ENCODE peak calls at places on chromosomes 5 and 9, in six cellular contexts. V is IMR-90, A is H1, N is neuronal stem cell, K is mesendoderm, Q is mesenchymal stem cell. Z is an unnamed sample.
A peak's percentile ranks its signal among the peaks of the same experiment; 100 is the strongest.

GRCh38 chr5:157998021-157998504 is 139.1 kb upstream of the CLINT1 start:
- DNase-seq in V (peak; percentile 26), A (no peak), N (no peak), K (peak; percentile 8), Q (peak; percentile 20), Z (no peak)

GRCh38 chr9:133112361-133113026 is 8.5 kb downstream of the RALGDS start:
- DNase-seq in V (no peak), A (no peak), N (no peak), K (no peak), Q (no peak), Z (no peak)

GRCh38 chr5:107218457-107219193 is 452.1 kb downstream of the EFNA5 start:
- DNase-seq in V (peak; percentile 21), A (no peak), N (no peak), K (no peak), Q (no peak), Z (no peak)

GRCh38 chr5:81685481-81685880 is 65.4 kb downstream of the SSBP2 start:
- DNase-seq in V (no peak), A (no peak), N (no peak), K (no peak), Q (no peak), Z (no peak)

GRCh38 chr9:98189412-98189811 is 3.0 kb downstream of the CORO2A start:
- DNase-seq in V (no peak), A (no peak), N (no peak), K (no peak), Q (no peak), Z (no peak)

GRCh38 chr9:131618071-131618479 is 72.8 kb downstream of the PRRT1B start:
- DNase-seq in V (no peak), A (no peak), N (no peak), K (no peak), Q (peak; percentile 22), Z (no peak)

GRCh38 chr5:140165101-140165920 is 9.7 kb upstream of the CYSTM1 start:
- DNase-seq in V (no peak), A (no peak), N (no peak), K (peak; percentile 54), Q (no peak), Z (no peak)

GRCh38 chr9:100033877-100034551 is 64.8 kb downstream of the ERP44 start:
- DNase-seq in V (no peak), A (no peak), N (no peak), K (no peak), Q (no peak), Z (no peak)

GRCh38 chr5:109682383-109682782 is 7.3 kb upstream of the MAN2A1 start:
- DNase-seq in V (peak; percentile 19), A (no peak), N (no peak), K (peak; percentile 74), Q (peak; percentile 61), Z (no peak)

GRCh38 chr9:89978185-89978584 is 373.4 kb downstream of the GADD45G start:
- DNase-seq in V (peak; percentile 21), A (no peak), N (no peak), K (peak; percentile 79), Q (peak; percentile 57), Z (peak; percentile 53)

GRCh38 chr5:56350595-56351170 is 117.6 kb upstream of the ANKRD55 start:
- DNase-seq in V (peak; percentile 96), A (peak; percentile 36), N (no peak), K (peak; percentile 64), Q (peak; percentile 94), Z (no peak)

GRCh38 chr5:8050616-8051015 is 181.7 kb downstream of the MTRR start:
- DNase-seq in V (no peak), A (no peak), N (no peak), K (no peak), Q (no peak), Z (no peak)

GRCh38 chr5:95668728-95669127 is 14.1 kb downstream of the SPATA9 start:
- DNase-seq in V (peak; percentile 68), A (no peak), N (no peak), K (no peak), Q (peak; percentile 87), Z (no peak)

GRCh38 chr5:102375256-102375655 is 79.2 kb upstream of the SLCO4C1 start:
- DNase-seq in V (no peak), A (no peak), N (no peak), K (no peak), Q (peak; percentile 1), Z (no peak)

GRCh38 chr5:127313847-127314473 is 23.4 kb downstream of the MEGF10 start:
- DNase-seq in V (peak; percentile 52), A (no peak), N (no peak), K (peak; percentile 60), Q (peak; percentile 61), Z (peak; percentile 68)

GRCh38 chr9:80518441-80518840 is 946.7 kb downstream of the TLE4 start:
- DNase-seq in V (no peak), A (no peak), N (no peak), K (no peak), Q (no peak), Z (no peak)

GRCh38 chr5:138179277-138179857 is 455 bp downstream of the KIF20A start:
- DNase-seq in V (no peak), A (no peak), N (peak; percentile 9), K (peak; percentile 41), Q (no peak), Z (peak; percentile 27)

GRCh38 chr9:79692857-79693571 is 121.2 kb downstream of the TLE4 start:
- DNase-seq in V (peak; percentile 33), A (no peak), N (no peak), K (peak; percentile 66), Q (no peak), Z (no peak)

GRCh38 chr9:124212381-124213050 is 45.2 kb upstream of the NEK6 start:
- DNase-seq in V (peak; percentile 73), A (no peak), N (no peak), K (no peak), Q (peak; percentile 25), Z (no peak)

GRCh38 chr5:60668715-60669304 is 31.2 kb downstream of the DEPDC1B start:
- DNase-seq in V (peak; percentile 41), A (no peak), N (no peak), K (peak; percentile 19), Q (peak; percentile 45), Z (no peak)

GRCh38 chr5:135444881-135445280 is 2.3 kb downstream of the DCANP1 start:
- DNase-seq in V (no peak), A (no peak), N (no peak), K (no peak), Q (no peak), Z (no peak)

GRCh38 chr5:90518666-90519065 is 10.7 kb downstream of the LYSMD3 start:
- DNase-seq in V (peak; percentile 15), A (no peak), N (no peak), K (no peak), Q (no peak), Z (no peak)

GRCh38 chr9:117444466-117444865 is 29.6 kb upstream of the ASTN2 start:
- DNase-seq in V (no peak), A (no peak), N (no peak), K (no peak), Q (no peak), Z (no peak)

GRCh38 chr9:129482521-129483466 is 138.1 kb downstream of the C9orf50 start:
- DNase-seq in V (peak; percentile 84), A (no peak), N (peak; percentile 49), K (peak; percentile 89), Q (peak; percentile 94), Z (no peak)

GRCh38 chr9:129816501-129817435 is 7.2 kb downstream of the TOR1A start:
- DNase-seq in V (no peak), A (no peak), N (no peak), K (no peak), Q (no peak), Z (no peak)

GRCh38 chr5:72402381-72402890 is 82.3 kb downstream of the PTCD2 start:
- DNase-seq in V (peak; percentile 85), A (no peak), N (no peak), K (no peak), Q (no peak), Z (no peak)

GRCh38 chr5:83531661-83532060 is 60.1 kb downstream of the VCAN start:
- DNase-seq in V (no peak), A (no peak), N (no peak), K (no peak), Q (no peak), Z (no peak)

GRCh38 chr9:137918331-137919094 is 40.9 kb downstream of the CACNA1B start:
- DNase-seq in V (no peak), A (no peak), N (no peak), K (no peak), Q (no peak), Z (no peak)
- H3K9ac ChIP-seq in V (no peak overlapping the region), A (no peak overlapping the region), N (no peak overlapping the region), K (no peak overlapping the region), Q (no peak overlapping the region), Z (no peak overlapping the region)

DNA sequence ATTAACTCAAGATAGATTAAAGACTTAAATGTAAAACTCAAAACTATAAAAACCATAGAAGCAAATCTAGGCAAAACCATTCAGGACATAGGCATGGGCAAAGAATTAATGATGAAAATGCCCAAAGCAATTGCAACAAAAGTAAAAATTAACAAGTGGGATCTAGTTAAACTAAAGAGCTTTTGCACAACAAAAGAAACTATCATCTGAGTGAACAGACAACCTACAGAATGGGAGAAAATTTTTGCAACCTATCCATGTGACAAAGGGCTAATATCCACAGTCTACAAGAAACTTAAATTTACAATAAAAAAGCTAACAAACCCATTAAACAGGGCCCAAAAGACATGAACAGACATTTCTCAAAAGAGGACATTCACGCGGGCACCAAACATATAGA is 34.4 kb upstream of the ZFAND5 start:
- DNase-seq in V (no peak), A (no peak), N (no peak), K (no peak), Q (no peak), Z (no peak)
- H4K8ac ChIP-seq in V (no peak overlapping the region), A (no peak overlapping the region), N (no peak overlapping the region), K (no peak overlapping the region), Q (no peak overlapping the region), Z (no peak overlapping the region)

GRCh38 chr5:104375345-104375744 is 812.8 kb upstream of the NUDT12 start:
- DNase-seq in V (no peak), A (no peak), N (no peak), K (no peak), Q (no peak), Z (no peak)

GRCh38 chr5:104370523-104370922 is 807.9 kb upstream of the NUDT12 start:
- DNase-seq in V (no peak), A (no peak), N (no peak), K (no peak), Q (peak; percentile 19), Z (no peak)

GRCh38 chr5:104367978-104368377 is 805.4 kb upstream of the NUDT12 start:
- DNase-seq in V (no peak), A (no peak), N (no peak), K (no peak), Q (no peak), Z (no peak)

GRCh38 chr5:104372796-104373195 is 810.2 kb upstream of the NUDT12 start:
- DNase-seq in V (no peak), A (no peak), N (no peak), K (no peak), Q (peak; percentile 9), Z (no peak)
- H3K9ac ChIP-seq in V (no peak overlapping the region), A (no peak overlapping the region), N (no peak overlapping the region), K (no peak overlapping the region), Q (no peak overlapping the region), Z (no peak overlapping the region)

DNA sequence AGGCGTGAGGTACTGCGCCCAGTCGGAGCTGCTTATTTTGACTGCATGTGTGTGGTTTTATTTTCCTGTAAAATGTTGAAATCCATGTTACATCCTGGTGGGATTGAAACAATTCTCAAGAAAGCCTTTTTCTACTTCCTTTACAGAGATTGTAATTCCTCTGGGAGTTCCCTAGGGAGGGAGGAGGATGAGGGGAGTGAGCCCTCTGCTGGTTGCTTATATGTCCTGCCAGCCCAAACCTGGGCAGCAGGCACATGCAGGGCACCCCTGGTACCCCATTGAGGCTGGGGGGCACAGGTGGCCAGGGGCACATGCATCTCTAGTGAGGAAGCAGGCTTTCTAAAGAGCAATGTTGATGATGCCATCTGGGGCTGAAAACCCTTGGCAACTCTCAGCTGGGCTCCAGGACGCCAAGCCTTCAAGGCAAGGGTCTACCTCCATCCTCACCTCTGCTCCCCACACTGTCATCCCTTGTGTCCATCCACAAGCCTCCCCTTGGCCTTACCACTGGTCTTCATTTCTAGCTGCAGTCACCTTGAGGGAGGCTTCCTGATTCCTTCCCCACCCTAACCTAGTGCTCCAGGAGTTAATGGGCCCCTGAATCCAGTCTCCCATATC is 84.7 kb upstream of the TNFSF8 start:
- DNase-seq in V (peak; percentile 64), A (peak; percentile 43), N (peak; percentile 32), K (peak; percentile 70), Q (peak; percentile 67), Z (peak; percentile 62)
- H4K8ac ChIP-seq in V (no peak overlapping the region), A (no peak overlapping the region), N (no peak overlapping the region), K (no peak overlapping the region), Q (no peak overlapping the region), Z (no peak overlapping the region)